ENCODE peak calls at places on chromosome 14, in eight cellular contexts. N is stimulated activated CD4-positive, alpha-beta T cell treated with anti-CD3 and anti-CD28 coated beads, Interleukin-1b, Interleukin-23, amount 100 ng/mL, for 4 hours; W is MCF 10A; H is RWPE1; A is aorta; Q is NCI-H1417 treated with DMSO at 0.1 percent for 48 hours; R is hypothalamus; M is tibial artery. U is an unnamed sample.

GRCh38 chr14:76883437-76883836 is 57.2 kb downstream of the LRRC74A start:
- DNase-seq in N (no peak), W (no peak), H (no peak), A (no peak), Q (no peak), R (no peak), M (no peak), U (no peak)

GRCh38 chr14:31206536-31207286 is 882 bp downstream of the HECTD1 start:
- DNase-seq in N (peak), W (peak), H (peak), A (peak), Q (no peak), R (no peak), M (peak), U (peak)

GRCh38 chr14:102573591-102574046 is 18.8 kb upstream of the RCOR1 start:
- DNase-seq in N (no peak), W (no peak), H (no peak), A (no peak), Q (no peak), R (no peak), M (no peak), U (no peak)

GRCh38 chr14:22928237-22929103 is 706 bp downstream of the PRMT5 start:
- DNase-seq in N (no peak), W (no peak), H (no peak), A (no peak), Q (no peak), R (no peak), M (peak), U (no peak)

GRCh38 chr14:77376380-77376770 is 519 bp downstream of the TMED8 start:
- DNase-seq in N (peak), W (peak), H (no peak), A (peak), Q (no peak), R (no peak), M (no peak), U (peak)

GRCh38 chr14:96727490-96727889 is 69.7 kb upstream of the VRK1 start:
- DNase-seq in N (no peak), W (no peak), H (no peak), A (no peak), Q (no peak), R (no peak), M (no peak), U (no peak)

GRCh38 chr14:104044016-104044415 is 41.5 kb upstream of the ASPG start:
- DNase-seq in N (no peak), W (no peak), H (no peak), A (no peak), Q (no peak), R (no peak), M (no peak), U (no peak)

GRCh38 chr14:31969371-31969770 is 107.7 kb upstream of the ARHGAP5 start:
- DNase-seq in N (no peak), W (no peak), H (no peak), A (no peak), Q (no peak), R (no peak), M (no peak), U (no peak)

GRCh38 chr14:21686468-21686867 is 12.8 kb upstream of the OR4E1 start:
- DNase-seq in N (no peak), W (no peak), H (no peak), A (no peak), Q (no peak), R (no peak), M (no peak), U (no peak)

GRCh38 chr14:54697806-54698205 is 130.9 kb downstream of the SAMD4A start:
- DNase-seq in N (no peak), W (no peak), H (peak), A (no peak), Q (no peak), R (no peak), M (no peak), U (no peak)

GRCh38 chr14:70885343-70886014 is 21.8 kb upstream of the PCNX1 start:
- DNase-seq in N (no peak), W (no peak), H (no peak), A (no peak), Q (no peak), R (no peak), M (no peak), U (no peak)

GRCh38 chr14:100895411-100895810 is 8.1 kb downstream of the RTL1 start:
- DNase-seq in N (no peak), W (no peak), H (no peak), A (peak), Q (no peak), R (no peak), M (peak), U (no peak)

GRCh38 chr14:85576161-85576560 is 46.2 kb downstream of the FLRT2 start:
- DNase-seq in N (no peak), W (no peak), H (no peak), A (no peak), Q (no peak), R (no peak), M (no peak), U (no peak)

GRCh38 chr14:22886500-22887259 is 3.7 kb downstream of the REM2 start:
- DNase-seq in N (peak), W (peak), H (peak), A (peak), Q (peak), R (peak), M (peak), U (peak)

GRCh38 chr14:104473244-104473565 is 106.4 kb upstream of the C14orf180 start:
- DNase-seq in N (no peak), W (no peak), H (no peak), A (no peak), Q (no peak), R (no peak), M (no peak), U (peak)

GRCh38 chr14:66403183-66403582 is 83.0 kb upstream of the CCDC196 start:
- DNase-seq in N (no peak), W (peak), H (peak), A (no peak), Q (peak), R (no peak), M (no peak), U (peak)

GRCh38 chr14:94129758-94130414 is 482 bp upstream of the IFI27L2 start:
- DNase-seq in N (no peak), W (peak), H (peak), A (peak), Q (no peak), R (no peak), M (no peak), U (peak)

GRCh38 chr14:80455031-80455430 is 243.7 kb upstream of the DIO2 start:
- DNase-seq in N (no peak), W (no peak), H (no peak), A (no peak), Q (no peak), R (no peak), M (no peak), U (peak)

GRCh38 chr14:23481362-23481970 is 12.0 kb downstream of the NGDN start:
- DNase-seq in N (no peak), W (peak), H (peak), A (no peak), Q (no peak), R (no peak), M (no peak), U (peak)

GRCh38 chr14:75771614-75772013 is 110.6 kb downstream of the TTLL5 start:
- DNase-seq in N (no peak), W (no peak), H (no peak), A (no peak), Q (no peak), R (no peak), M (no peak), U (no peak)

GRCh38 chr14:90061849-90062794 is at the start of gene KCNK13:
- DNase-seq in N (no peak), W (no peak), H (peak), A (no peak), Q (peak), R (no peak), M (no peak), U (peak)

GRCh38 chr14:94702629-94703028 is 67.3 kb downstream of the GSC start:
- DNase-seq in N (no peak), W (peak), H (peak), A (no peak), Q (no peak), R (no peak), M (no peak), U (no peak)

GRCh38 chr14:104206281-104206904 is 68.0 kb downstream of the KIF26A start:
- DNase-seq in N (no peak), W (no peak), H (no peak), A (no peak), Q (peak), R (no peak), M (no peak), U (no peak)

GRCh38 chr14:61280092-61280525 is 1.0 kb downstream of the TMEM30B start:
- DNase-seq in N (peak), W (no peak), H (peak), A (no peak), Q (no peak), R (no peak), M (no peak), U (no peak)

GRCh38 chr14:103057372-103058208 is at the start of gene CDC42BPB:
- DNase-seq in N (peak), W (peak), H (peak), A (peak), Q (peak), R (peak), M (peak), U (peak)

GRCh38 chr14:68935761-68936209 is 43.3 kb downstream of the ACTN1 start:
- DNase-seq in N (no peak), W (no peak), H (no peak), A (no peak), Q (no peak), R (no peak), M (no peak), U (no peak)

GRCh38 chr14:21039059-21039422 is 3.1 kb upstream of the RNASE7 start:
- DNase-seq in N (no peak), W (no peak), H (no peak), A (peak), Q (no peak), R (peak), M (peak), U (peak)

GRCh38 chr14:89673499-89674225 is 256.6 kb upstream of the FOXN3 start:
- DNase-seq in N (no peak), W (peak), H (no peak), A (no peak), Q (no peak), R (no peak), M (no peak), U (no peak)

GRCh38 chr14:73616831-73617230 is 4.5 kb downstream of the ACOT6 start:
- DNase-seq in N (no peak), W (no peak), H (no peak), A (no peak), Q (no peak), R (no peak), M (no peak), U (no peak)

GRCh38 chr14:63922696-63923421 is 70.1 kb downstream of the SYNE2 start:
- DNase-seq in N (no peak), W (peak), H (peak), A (no peak), Q (no peak), R (no peak), M (peak), U (no peak)

GRCh38 chr14:67620217-67620789 is 583 bp downstream of the ARG2 start:
- DNase-seq in N (no peak), W (peak), H (peak), A (peak), Q (no peak), R (no peak), M (no peak), U (peak)

GRCh38 chr14:38481939-38482678 is 226.2 kb upstream of the CLEC14A start:
- DNase-seq in N (no peak), W (peak), H (no peak), A (no peak), Q (no peak), R (no peak), M (no peak), U (peak)

GRCh38 chr14:78253986-78254385 is 83.8 kb downstream of the NRXN3 start:
- DNase-seq in N (no peak), W (peak), H (peak), A (no peak), Q (no peak), R (no peak), M (no peak), U (no peak)

GRCh38 chr14:29941401-29941800 is 13.8 kb upstream of the PRKD1 start:
- DNase-seq in N (no peak), W (no peak), H (no peak), A (no peak), Q (no peak), R (no peak), M (no peak), U (peak)

GRCh38 chr14:59428581-59429012 is 36.6 kb downstream of the GPR135 start:
- DNase-seq in N (no peak), W (no peak), H (peak), A (no peak), Q (no peak), R (no peak), M (no peak), U (no peak)

GRCh38 chr14:65792208-65792905 is 379.8 kb downstream of the FUT8 start:
- DNase-seq in N (no peak), W (no peak), H (no peak), A (no peak), Q (no peak), R (no peak), M (no peak), U (no peak)

GRCh38 chr14:77278461-77279230 is 7.6 kb upstream of the NGB start:
- DNase-seq in N (no peak), W (no peak), H (no peak), A (peak), Q (no peak), R (no peak), M (no peak), U (peak)

GRCh38 chr14:61581340-61581739 is 114.0 kb upstream of the HIF1A start:
- DNase-seq in N (no peak), W (no peak), H (no peak), A (no peak), Q (no peak), R (no peak), M (no peak), U (no peak)

U was measured in GM23338.